ENCODE peak calls at places on chromosome 18, in nine cellular contexts. Z is SK-N-DZ; S is KBM-7; N is Kasumi-1; X is retina; K is fibroblast of lung; V is KG1; Q is AML-193; J is activated CD8-positive, alpha-beta memory T cell treated with anti-CD3 and anti-CD28 coated beads, Interleukin-2, amount 10 ng/mL, durations not matched to agents 7 days and 5 days. L is an unnamed sample.

GRCh38 chr18:59898093-59898492 is 1.7 kb upstream of the PMAIP1 start:
- DNase-seq in Z (no peak), S (no peak), N (no peak), X (no peak), K (no peak), V (no peak), Q (no peak), J (no peak), L (no peak)

GRCh38 chr18:6509417-6510198 is 94.9 kb upstream of the L3MBTL4 start:
- DNase-seq in Z (no peak), S (no peak), N (no peak), X (no peak), K (no peak), V (no peak), Q (no peak), J (no peak), L (no peak)

GRCh38 chr18:73136134-73136533 is 268.3 kb upstream of the NETO1 start:
- DNase-seq in Z (no peak), S (peak), N (peak), X (no peak), K (peak), V (peak), Q (peak), J (no peak), L (no peak)

GRCh38 chr18:66439207-66439606 is 164.7 kb downstream of the CDH19 start:
- DNase-seq in Z (no peak), S (no peak), N (no peak), X (no peak), K (no peak), V (no peak), Q (no peak), J (no peak), L (no peak)

GRCh38 chr18:27413495-27414401 is 228.6 kb upstream of the CHST9 start:
- DNase-seq in Z (peak), S (no peak), N (no peak), X (no peak), K (peak), V (no peak), Q (no peak), J (no peak), L (no peak)

GRCh38 chr18:55878224-55878623 is 290.2 kb upstream of the TCF4 start:
- DNase-seq in Z (no peak), S (peak), N (peak), X (no peak), K (peak), V (no peak), Q (no peak), J (no peak), L (no peak)

GRCh38 chr18:45384137-45384998 is 230.9 kb upstream of the SLC14A2 start:
- DNase-seq in Z (peak), S (peak), N (peak), X (peak), K (peak), V (peak), Q (peak), J (peak), L (peak)

GRCh38 chr18:50817898-50818250 is 1.9 kb downstream of the MRO start:
- DNase-seq in Z (no peak), S (no peak), N (no peak), X (no peak), K (peak), V (no peak), Q (no peak), J (no peak), L (no peak)

GRCh38 chr18:1062592-1062991 is 157.9 kb downstream of the ADCYAP1 start:
- DNase-seq in Z (no peak), S (no peak), N (no peak), X (no peak), K (no peak), V (no peak), Q (no peak), J (no peak), L (no peak)

GRCh38 chr18:57915848-57916596 is 112.9 kb upstream of the ATP8B1 start:
- DNase-seq in Z (peak), S (no peak), N (peak), X (peak), K (no peak), V (no peak), Q (no peak), J (peak), L (peak)

GRCh38 chr18:57437433-57437781 is 2.2 kb downstream of the ONECUT2 start:
- DNase-seq in Z (peak), S (no peak), N (no peak), X (no peak), K (no peak), V (no peak), Q (no peak), J (no peak), L (peak)

GRCh38 chr18:57084331-57085298 is 62.3 kb upstream of the BOD1L2 start:
- DNase-seq in Z (no peak), S (peak), N (peak), X (no peak), K (no peak), V (no peak), Q (peak), J (no peak), L (no peak)

GRCh38 chr18:59606193-59607175 is 90.7 kb downstream of the CCBE1 start:
- DNase-seq in Z (no peak), S (no peak), N (no peak), X (no peak), K (peak), V (no peak), Q (no peak), J (no peak), L (no peak)

GRCh38 chr18:58128286-58129018 is 84.4 kb downstream of the NEDD4L start:
- DNase-seq in Z (no peak), S (no peak), N (no peak), X (peak), K (no peak), V (no peak), Q (no peak), J (no peak), L (no peak)

GRCh38 chr18:78789850-78790249 is 189.8 kb upstream of the SALL3 start:
- DNase-seq in Z (no peak), S (no peak), N (no peak), X (no peak), K (no peak), V (no peak), Q (no peak), J (no peak), L (no peak)

GRCh38 chr18:52422985-52423601 is 83.1 kb downstream of the DCC start:
- DNase-seq in Z (no peak), S (no peak), N (no peak), X (no peak), K (no peak), V (no peak), Q (no peak), J (no peak), L (no peak)

GRCh38 chr18:52747869-52748268 is 407.9 kb downstream of the DCC start:
- DNase-seq in Z (no peak), S (no peak), N (no peak), X (no peak), K (no peak), V (no peak), Q (no peak), J (no peak), L (no peak)

GRCh38 chr18:55781481-55781957 is 193.5 kb upstream of the TCF4 start:
- DNase-seq in Z (peak), S (peak), N (peak), X (peak), K (peak), V (no peak), Q (peak), J (no peak), L (peak)

GRCh38 chr18:75238786-75239185 is 28.2 kb downstream of the TSHZ1 start:
- DNase-seq in Z (no peak), S (no peak), N (no peak), X (no peak), K (no peak), V (no peak), Q (no peak), J (no peak), L (no peak)